ENCODE peak calls at places on chromosome 5, in nine cellular contexts. B is HCT116, O is AG04450, D is GM12878, T is right atrium auricular region, P is H9, L is colonic mucosa, K is heart right ventricle, N is pancreas. R is an unnamed sample.

GRCh38 chr5:54515634-54516033 is 1.9 kb upstream of the SNX18 start:
- DNase-seq in B (no peak), O (no peak), D (no peak), T (no peak), P (no peak), L (no peak), K (no peak), N (no peak), R (no peak)

GRCh38 chr5:127358274-127358673 is 67.7 kb downstream of the MEGF10 start:
- DNase-seq in B (no peak), O (no peak), D (no peak), T (no peak), P (no peak), L (no peak), K (no peak), N (no peak), R (no peak)

GRCh38 chr5:172444110-172444510 is 10.2 kb downstream of the SH3PXD2B start:
- DNase-seq in B (no peak), O (no peak), D (no peak), T (no peak), P (no peak), L (no peak), K (no peak), N (no peak), R (peak; percentile 46)

GRCh38 chr5:157471709-157472108 is 11.7 kb downstream of the NIPAL4 start:
- DNase-seq in B (peak; percentile 34), O (no peak), D (no peak), T (no peak), P (peak; percentile 51), L (no peak), K (no peak), N (no peak), R (peak; percentile 39)

GRCh38 chr5:38551020-38552017 is 5.1 kb downstream of the LIFR start:
- DNase-seq in B (peak; percentile 23), O (peak; percentile 27), D (no peak), T (no peak), P (no peak), L (no peak), K (no peak), N (peak; percentile 21), R (peak; percentile 26)

GRCh38 chr5:67238191-67238590 is 41.6 kb upstream of the CD180 start:
- DNase-seq in B (no peak), O (no peak), D (no peak), T (no peak), P (no peak), L (no peak), K (no peak), N (no peak), R (no peak)

GRCh38 chr5:96070625-96071246 is 109.1 kb upstream of the ELL2 start:
- DNase-seq in B (no peak), O (no peak), D (no peak), T (no peak), P (no peak), L (no peak), K (no peak), N (no peak), R (no peak)

GRCh38 chr5:88142801-88143692 is 125.6 kb downstream of the TMEM161B start:
- DNase-seq in B (no peak), O (no peak), D (no peak), T (peak; percentile 78), P (no peak), L (no peak), K (no peak), N (no peak), R (no peak)

GRCh38 chr5:37738057-37738691 is 101.7 kb downstream of the GDNF start:
- DNase-seq in B (peak; percentile 59), O (peak; percentile 76), D (peak; percentile 62), T (no peak), P (no peak), L (no peak), K (no peak), N (no peak), R (no peak)

GRCh38 chr5:154593091-154593490 is 115.1 kb upstream of the HAND1 start:
- DNase-seq in B (no peak), O (no peak), D (no peak), T (no peak), P (no peak), L (no peak), K (no peak), N (no peak), R (no peak)

GRCh38 chr5:38249286-38249685 is 9.1 kb upstream of the EGFLAM start:
- DNase-seq in B (no peak), O (no peak), D (no peak), T (no peak), P (no peak), L (no peak), K (no peak), N (no peak), R (no peak)

GRCh38 chr5:110757118-110757729 is 18.4 kb downstream of the SLC25A46 start:
- DNase-seq in B (peak; percentile 40), O (no peak), D (no peak), T (no peak), P (no peak), L (peak; percentile 20), K (peak; percentile 6), N (no peak), R (peak; percentile 8)

GRCh38 chr5:131068893-131069643 is 96.0 kb downstream of the HINT1 start:
- DNase-seq in B (no peak), O (no peak), D (peak; percentile 39), T (no peak), P (no peak), L (no peak), K (no peak), N (no peak), R (no peak)

GRCh38 chr5:124963236-124963929 is 216.9 kb upstream of the ZNF608 start:
- DNase-seq in B (no peak), O (peak; percentile 85), D (no peak), T (no peak), P (peak; percentile 55), L (no peak), K (no peak), N (no peak), R (no peak)

DNA sequence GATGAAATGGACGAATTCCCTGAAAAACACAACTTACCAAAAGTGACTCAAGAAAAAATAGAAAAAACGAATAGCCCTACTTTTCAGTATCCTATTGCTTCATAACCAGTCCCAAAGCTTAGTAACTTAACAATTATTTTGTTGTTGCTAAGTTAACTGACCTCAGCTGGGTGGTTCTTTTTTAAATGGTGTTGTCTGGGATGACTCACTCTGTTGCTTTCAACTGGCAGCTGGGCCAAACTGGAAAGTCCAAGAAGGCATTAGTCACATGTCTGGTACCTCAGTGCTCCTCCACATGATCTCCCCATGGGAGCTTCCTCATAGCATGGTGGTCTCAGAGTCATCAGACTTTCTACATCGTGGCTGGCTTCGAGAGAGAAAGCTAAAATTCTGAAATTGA is 47.8 kb upstream of the ADAMTS2 start:
- DNase-seq in B (peak; percentile 65), O (no peak), D (no peak), T (no peak), P (peak; percentile 7), L (no peak), K (no peak), N (no peak), R (no peak)
- H3K9me3 ChIP-seq in B (peaks cover 10% of the 10 kb centered on the region), O (peaks cover 14% of the 10 kb centered on the region), D (peaks cover 1% of the 10 kb centered on the region), T (peaks cover 54% of the 10 kb centered on the region), P (peaks cover 16% of the 10 kb centered on the region), L (no peaks in the 10 kb centered on the region), K (peaks cover 27% of the 10 kb centered on the region), N (no peaks in the 10 kb centered on the region), R (peaks cover 3% of the 10 kb centered on the region)

GRCh38 chr5:320524-321232 is 836 bp upstream of the AHRR start:
- DNase-seq in B (no peak), O (no peak), D (no peak), T (no peak), P (no peak), L (no peak), K (no peak), N (no peak), R (no peak)

GRCh38 chr5:322281-322941 is 897 bp downstream of the AHRR start:
- DNase-seq in B (no peak), O (no peak), D (no peak), T (no peak), P (peak; percentile 56), L (no peak), K (no peak), N (no peak), R (no peak)

GRCh38 chr5:321726-322251 is 275 bp downstream of the AHRR start:
- DNase-seq in B (no peak), O (no peak), D (no peak), T (no peak), P (no peak), L (no peak), K (no peak), N (no peak), R (no peak)

GRCh38 chr5:322942-323879 is 1.7 kb downstream of the AHRR start:
- DNase-seq in B (no peak), O (no peak), D (no peak), T (no peak), P (no peak), L (no peak), K (no peak), N (no peak), R (no peak)

GRCh38 chr5:321233-321725 is at the start of gene AHRR:
- DNase-seq in B (no peak), O (no peak), D (no peak), T (no peak), P (peak; percentile 71), L (peak; percentile 66), K (no peak), N (no peak), R (peak; percentile 71)
- TF ChIP-seq CTCF in B (peak; percentile 45), O (peak; percentile 49), D (peak; percentile 73), T (peak; percentile 45), P (peak; percentile 64), L (peak; percentile 21), K (peak; percentile 20), N (peak; percentile 11), R (peak; percentile 71)

GRCh38 chr5:141303756-141304155 is at the start of gene SLC25A2:
- DNase-seq in B (no peak), O (no peak), D (no peak), T (no peak), P (no peak), L (no peak), K (no peak), N (no peak), R (no peak)

DNA sequence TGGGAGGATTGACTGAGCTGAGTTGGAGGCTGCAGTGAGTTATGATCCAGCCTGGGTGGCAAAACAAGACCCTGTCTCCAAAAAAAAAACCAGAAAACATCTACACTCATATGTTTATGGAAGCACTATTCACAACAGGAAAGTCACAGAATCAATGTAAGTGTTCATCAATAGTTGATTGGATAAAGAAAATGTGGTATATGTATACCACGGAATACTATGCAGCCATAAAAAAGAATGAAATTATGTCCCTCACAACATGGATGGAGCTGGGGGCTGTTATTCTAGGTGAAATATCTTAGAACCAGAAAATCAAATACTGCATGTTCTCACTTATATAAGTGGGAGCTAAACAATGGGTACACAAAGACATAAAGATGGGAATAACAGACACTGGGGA is 2.8 kb upstream of the SLC25A2 start:
- DNase-seq in B (no peak), O (no peak), D (no peak), T (no peak), P (no peak), L (no peak), K (no peak), N (no peak), R (no peak)
- H3K9me3 ChIP-seq in B (no peaks in the 10 kb centered on the region), O (peaks cover 43% of the 10 kb centered on the region), D (peaks cover 5% of the 10 kb centered on the region), T (peaks cover 97% of the 10 kb centered on the region), P (no peaks in the 10 kb centered on the region), L (peaks cover 18% of the 10 kb centered on the region), K (peaks cover 81% of the 10 kb centered on the region), N (peaks cover 4% of the 10 kb centered on the region), R (peaks cover 2% of the 10 kb centered on the region)

DNA sequence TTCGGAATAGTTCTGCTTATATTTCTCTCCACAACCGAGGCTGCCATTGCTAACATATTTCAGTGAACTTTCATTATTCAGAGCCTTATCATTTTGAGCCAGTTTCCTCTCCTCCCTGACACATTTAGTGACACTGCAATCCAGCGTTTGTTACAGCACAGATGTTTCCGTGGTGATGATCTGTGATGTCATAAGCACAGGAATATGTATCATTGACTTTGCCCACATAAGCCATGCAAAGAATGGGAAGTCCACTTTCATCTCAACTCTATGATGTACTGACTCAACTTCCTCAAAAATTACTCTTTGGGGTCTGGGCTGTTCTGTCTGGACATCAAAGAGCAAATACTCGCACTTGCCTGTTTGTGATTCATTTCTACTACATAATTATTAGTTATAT is 291.8 kb downstream of the EBF1 start:
- DNase-seq in B (no peak), O (no peak), D (no peak), T (no peak), P (no peak), L (no peak), K (no peak), N (no peak), R (no peak)
- TF ChIP-seq CTCF in B (no peak), O (no peak), D (no peak), T (no peak), P (no peak), L (no peak), K (no peak), N (no peak), R (no peak)

R was measured in WERI-Rb-1.